ENCODE peak calls at places on chromosomes 6 and 20, in five cellular contexts. One of them, this sample, is unnamed.

GRCh38 chr20:17345321-17345720 is 118.5 kb downstream of the PCSK2 start:
- DNase-seq in fibroblast of lung: no peak
- DNase-seq in H1: no peak
- DNase-seq in mesenchymal stem cell: peak; percentile 4
- DNase-seq in HCT116: no peak
- DNase-seq in this sample: no peak

GRCh38 chr6:88856566-88856965 is 106.9 kb downstream of the RNGTT start:
- DNase-seq in fibroblast of lung: no peak
- DNase-seq in HCT116: no peak
- DNase-seq in mesenchymal stem cell: no peak
- DNase-seq in H1: no peak
- DNase-seq in this sample: no peak

GRCh38 chr6:108883172-108883571 is 35.0 kb downstream of the ARMC2 start:
- DNase-seq in HCT116: no peak
- DNase-seq in fibroblast of lung: no peak
- DNase-seq in H1: no peak
- DNase-seq in mesenchymal stem cell: no peak
- DNase-seq in this sample: no peak

GRCh38 chr6:6886160-6886885 is 221.4 kb upstream of the RREB1 start:
- DNase-seq in fibroblast of lung: no peak
- DNase-seq in H1: no peak
- DNase-seq in HCT116: no peak
- DNase-seq in mesenchymal stem cell: no peak
- DNase-seq in this sample: no peak

GRCh38 chr6:112258636-112259336 is 4.4 kb upstream of the LAMA4 start:
- DNase-seq in fibroblast of lung: peak; percentile 33
- DNase-seq in H1: no peak
- DNase-seq in mesenchymal stem cell: no peak
- DNase-seq in HCT116: no peak
- DNase-seq in this sample: no peak

GRCh38 chr20:50336631-50337030 is 146.0 kb downstream of the CEBPB start:
- DNase-seq in H1: no peak
- DNase-seq in fibroblast of lung: peak; percentile 19
- DNase-seq in HCT116: no peak
- DNase-seq in mesenchymal stem cell: no peak
- DNase-seq in this sample: no peak

GRCh38 chr20:12241065-12241464 is 323.4 kb downstream of the BTBD3 start:
- DNase-seq in mesenchymal stem cell: no peak
- DNase-seq in HCT116: no peak
- DNase-seq in fibroblast of lung: no peak
- DNase-seq in H1: no peak
- DNase-seq in this sample: no peak

GRCh38 chr6:63807056-63807455 is 171.5 kb downstream of the PHF3 start:
- DNase-seq in mesenchymal stem cell: peak; percentile 63
- DNase-seq in HCT116: no peak
- DNase-seq in H1: no peak
- DNase-seq in fibroblast of lung: no peak
- DNase-seq in this sample: no peak

GRCh38 chr6:32968770-32969684 is 633 bp downstream of the BRD2 start:
- DNase-seq in mesenchymal stem cell: peak; percentile 93
- DNase-seq in fibroblast of lung: peak; percentile 80
- DNase-seq in HCT116: peak; percentile 57
- DNase-seq in H1: peak; percentile 90
- DNase-seq in this sample: peak; percentile 96
- H2AFZ ChIP-seq in mesenchymal stem cell: no peak overlapping the region
- H2AFZ ChIP-seq in fibroblast of lung: peak overlapping the region; percentile 71
- H2AFZ ChIP-seq in HCT116: no peak overlapping the region
- H2AFZ ChIP-seq in H1: no peak overlapping the region
- H2AFZ ChIP-seq in this sample: no peak overlapping the region

GRCh38 chr6:139323511-139324445 is 32.0 kb upstream of the TXLNB start:
- DNase-seq in mesenchymal stem cell: peak; percentile 88
- DNase-seq in fibroblast of lung: peak; percentile 79
- DNase-seq in HCT116: no peak
- DNase-seq in H1: no peak
- DNase-seq in this sample: peak; percentile 90
- H3K9ac ChIP-seq in mesenchymal stem cell: peak overlapping the region; percentile 74
- H3K9ac ChIP-seq in fibroblast of lung: no peak overlapping the region
- H3K9ac ChIP-seq in HCT116: no peak overlapping the region
- H3K9ac ChIP-seq in H1: no peak overlapping the region
- H3K9ac ChIP-seq in this sample: peak overlapping the region; percentile 63

GRCh38 chr6:134455319-134455718 is 137.4 kb upstream of the SGK1 start:
- DNase-seq in mesenchymal stem cell: no peak
- DNase-seq in fibroblast of lung: no peak
- DNase-seq in HCT116: no peak
- DNase-seq in H1: no peak
- DNase-seq in this sample: no peak

GRCh38 chr6:134456284-134456683 is 138.4 kb upstream of the SGK1 start:
- DNase-seq in HCT116: no peak
- DNase-seq in fibroblast of lung: no peak
- DNase-seq in H1: no peak
- DNase-seq in mesenchymal stem cell: no peak
- DNase-seq in this sample: no peak

GRCh38 chr6:134454794-134455193 is 136.9 kb upstream of the SGK1 start:
- DNase-seq in fibroblast of lung: peak; percentile 71
- DNase-seq in HCT116: no peak
- DNase-seq in H1: no peak
- DNase-seq in mesenchymal stem cell: no peak
- DNase-seq in this sample: no peak

GRCh38 chr6:134452901-134453300 is 135.0 kb upstream of the SGK1 start:
- DNase-seq in mesenchymal stem cell: no peak
- DNase-seq in fibroblast of lung: peak; percentile 31
- DNase-seq in H1: no peak
- DNase-seq in HCT116: no peak
- DNase-seq in this sample: no peak

DNA sequence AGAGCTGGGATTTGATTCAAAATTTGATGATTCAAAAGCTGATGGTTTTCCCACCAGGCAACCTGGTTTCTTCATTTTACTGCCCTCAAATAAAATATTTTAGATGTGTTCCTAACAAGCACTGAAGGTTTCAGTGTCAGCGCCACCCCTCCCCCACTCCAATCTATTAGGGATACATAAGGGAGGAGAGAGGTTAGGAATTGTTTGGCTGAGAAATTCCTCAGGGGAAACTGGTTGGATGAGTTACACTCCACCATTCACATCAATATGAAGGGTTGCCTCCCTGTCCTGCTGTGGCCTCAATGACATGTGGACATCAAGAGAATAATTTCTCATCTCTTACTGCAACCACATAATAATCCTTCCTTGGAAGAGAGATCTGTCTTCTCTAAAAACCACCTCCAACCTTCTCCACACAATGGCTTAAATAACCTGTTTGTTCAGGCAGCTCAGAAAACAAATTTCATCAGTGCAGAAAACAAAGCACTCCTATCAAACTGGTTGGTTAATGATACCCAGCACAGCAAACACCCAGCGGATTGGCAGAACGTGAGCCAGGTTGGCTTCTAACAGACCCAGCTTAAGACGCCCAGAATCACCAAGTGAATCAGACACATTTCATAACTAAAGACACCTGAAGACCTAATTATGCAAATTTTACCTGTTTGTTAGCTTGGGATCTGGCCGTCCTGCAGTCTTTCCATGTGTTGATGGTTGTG is 136.0 kb upstream of the SGK1 start:
- DNase-seq in mesenchymal stem cell: no peak
- DNase-seq in HCT116: no peak
- DNase-seq in H1: no peak
- DNase-seq in fibroblast of lung: no peak
- DNase-seq in this sample: no peak
- H2AFZ ChIP-seq in mesenchymal stem cell: no peak overlapping the region
- H2AFZ ChIP-seq in HCT116: no peak overlapping the region
- H2AFZ ChIP-seq in H1: peak overlapping the region; percentile 17
- H2AFZ ChIP-seq in fibroblast of lung: no peak overlapping the region
- H2AFZ ChIP-seq in this sample: no peak overlapping the region

GRCh38 chr20:32062776-32063170 is 10.7 kb downstream of the HCK start:
- DNase-seq in mesenchymal stem cell: no peak
- DNase-seq in HCT116: no peak
- DNase-seq in H1: no peak
- DNase-seq in fibroblast of lung: no peak
- DNase-seq in this sample: peak; percentile 55
- H3K9ac ChIP-seq in mesenchymal stem cell: no peak overlapping the region
- H3K9ac ChIP-seq in HCT116: no peak overlapping the region
- H3K9ac ChIP-seq in H1: no peak overlapping the region
- H3K9ac ChIP-seq in fibroblast of lung: no peak overlapping the region
- H3K9ac ChIP-seq in this sample: peak overlapping the region; percentile 43